ENCODE peak calls at places on chromosomes 3 and 15, in seven cellular contexts. One of them, this sample, is unnamed.

GRCh38 chr15:68054658-68055223 is 626 bp downstream of the PIAS1 start:
- DNase-seq in A172: peak
- DNase-seq in body of pancreas: peak
- DNase-seq in NCI-H1105: peak
- DNase-seq in M059J: peak
- DNase-seq in CD4-positive, CD25-positive, alpha-beta regulatory T cell: peak
- DNase-seq in HTR-8/SVneo: peak
- DNase-seq in this sample: peak

GRCh38 chr15:70466895-70467529 is 296.3 kb downstream of the UACA start:
- DNase-seq in body of pancreas: peak
- DNase-seq in CD4-positive, CD25-positive, alpha-beta regulatory T cell: no peak
- DNase-seq in A172: peak
- DNase-seq in HTR-8/SVneo: peak
- DNase-seq in NCI-H1105: peak
- DNase-seq in M059J: peak
- DNase-seq in this sample: peak

GRCh38 chr3:56547486-56547885 is 9.5 kb upstream of the CCDC66 start:
- DNase-seq in HTR-8/SVneo: no peak
- DNase-seq in body of pancreas: no peak
- DNase-seq in CD4-positive, CD25-positive, alpha-beta regulatory T cell: no peak
- DNase-seq in M059J: no peak
- DNase-seq in A172: no peak
- DNase-seq in NCI-H1105: no peak
- DNase-seq in this sample: no peak

GRCh38 chr15:40754883-40755815 is at the start of gene RMDN3:
- DNase-seq in HTR-8/SVneo: peak
- DNase-seq in M059J: peak
- DNase-seq in NCI-H1105: peak
- DNase-seq in CD4-positive, CD25-positive, alpha-beta regulatory T cell: peak
- DNase-seq in body of pancreas: peak
- DNase-seq in A172: peak
- DNase-seq in this sample: peak

GRCh38 chr15:42605281-42605744 is 29.9 kb downstream of the STARD9 start:
- DNase-seq in HTR-8/SVneo: no peak
- DNase-seq in NCI-H1105: no peak
- DNase-seq in CD4-positive, CD25-positive, alpha-beta regulatory T cell: no peak
- DNase-seq in A172: no peak
- DNase-seq in body of pancreas: no peak
- DNase-seq in M059J: no peak
- DNase-seq in this sample: no peak

GRCh38 chr3:127061641-127062040 is 78.7 kb downstream of the PLXNA1 start:
- DNase-seq in HTR-8/SVneo: no peak
- DNase-seq in NCI-H1105: no peak
- DNase-seq in CD4-positive, CD25-positive, alpha-beta regulatory T cell: no peak
- DNase-seq in A172: no peak
- DNase-seq in M059J: no peak
- DNase-seq in body of pancreas: no peak
- DNase-seq in this sample: no peak

GRCh38 chr3:161038725-161039124 is 66.4 kb downstream of the B3GALNT1 start:
- DNase-seq in body of pancreas: no peak
- DNase-seq in NCI-H1105: no peak
- DNase-seq in HTR-8/SVneo: no peak
- DNase-seq in M059J: peak
- DNase-seq in CD4-positive, CD25-positive, alpha-beta regulatory T cell: no peak
- DNase-seq in A172: peak
- DNase-seq in this sample: no peak

GRCh38 chr3:42520906-42521305 is 18.5 kb downstream of the VIPR1 start:
- DNase-seq in A172: no peak
- DNase-seq in M059J: no peak
- DNase-seq in CD4-positive, CD25-positive, alpha-beta regulatory T cell: no peak
- DNase-seq in HTR-8/SVneo: no peak
- DNase-seq in body of pancreas: no peak
- DNase-seq in NCI-H1105: no peak
- DNase-seq in this sample: no peak

GRCh38 chr15:29636140-29636539 is 186.1 kb downstream of the TJP1 start:
- DNase-seq in body of pancreas: peak
- DNase-seq in HTR-8/SVneo: no peak
- DNase-seq in NCI-H1105: no peak
- DNase-seq in A172: no peak
- DNase-seq in CD4-positive, CD25-positive, alpha-beta regulatory T cell: no peak
- DNase-seq in M059J: no peak
- DNase-seq in this sample: no peak

GRCh38 chr15:72758195-72758594 is 25.4 kb downstream of the ADPGK start:
- DNase-seq in HTR-8/SVneo: peak
- DNase-seq in CD4-positive, CD25-positive, alpha-beta regulatory T cell: no peak
- DNase-seq in body of pancreas: no peak
- DNase-seq in A172: peak
- DNase-seq in NCI-H1105: no peak
- DNase-seq in M059J: peak
- DNase-seq in this sample: peak

GRCh38 chr3:82179291-82179690 is 417.8 kb upstream of the GBE1 start:
- DNase-seq in CD4-positive, CD25-positive, alpha-beta regulatory T cell: no peak
- DNase-seq in NCI-H1105: no peak
- DNase-seq in body of pancreas: no peak
- DNase-seq in HTR-8/SVneo: no peak
- DNase-seq in M059J: no peak
- DNase-seq in A172: no peak
- DNase-seq in this sample: no peak

GRCh38 chr3:98519351-98519750 is 3.4 kb downstream of the CLDND1 start:
- DNase-seq in body of pancreas: no peak
- DNase-seq in HTR-8/SVneo: no peak
- DNase-seq in M059J: no peak
- DNase-seq in NCI-H1105: no peak
- DNase-seq in CD4-positive, CD25-positive, alpha-beta regulatory T cell: no peak
- DNase-seq in A172: no peak
- DNase-seq in this sample: no peak

GRCh38 chr3:47324278-47324865 is 41.6 kb downstream of the KLHL18 start:
- DNase-seq in CD4-positive, CD25-positive, alpha-beta regulatory T cell: peak
- DNase-seq in HTR-8/SVneo: peak
- DNase-seq in A172: peak
- DNase-seq in M059J: peak
- DNase-seq in NCI-H1105: peak
- DNase-seq in body of pancreas: peak
- DNase-seq in this sample: peak

GRCh38 chr15:64895285-64896065 is 16.2 kb upstream of the ANKDD1A start:
- DNase-seq in HTR-8/SVneo: no peak
- DNase-seq in M059J: peak
- DNase-seq in A172: peak
- DNase-seq in body of pancreas: no peak
- DNase-seq in CD4-positive, CD25-positive, alpha-beta regulatory T cell: peak
- DNase-seq in NCI-H1105: no peak
- DNase-seq in this sample: no peak

GRCh38 chr3:119223511-119223910 is 17.2 kb downstream of the B4GALT4 start:
- DNase-seq in NCI-H1105: no peak
- DNase-seq in M059J: no peak
- DNase-seq in A172: no peak
- DNase-seq in CD4-positive, CD25-positive, alpha-beta regulatory T cell: no peak
- DNase-seq in body of pancreas: no peak
- DNase-seq in HTR-8/SVneo: no peak
- DNase-seq in this sample: no peak

GRCh38 chr3:56251343-56251945 is 216.8 kb downstream of the ERC2 start:
- DNase-seq in M059J: peak
- DNase-seq in NCI-H1105: peak
- DNase-seq in body of pancreas: peak
- DNase-seq in CD4-positive, CD25-positive, alpha-beta regulatory T cell: no peak
- DNase-seq in HTR-8/SVneo: peak
- DNase-seq in A172: peak
- DNase-seq in this sample: peak

GRCh38 chr3:156643729-156644389 is 30.5 kb upstream of the TIPARP start:
- DNase-seq in HTR-8/SVneo: no peak
- DNase-seq in CD4-positive, CD25-positive, alpha-beta regulatory T cell: no peak
- DNase-seq in A172: no peak
- DNase-seq in NCI-H1105: no peak
- DNase-seq in M059J: no peak
- DNase-seq in body of pancreas: no peak
- DNase-seq in this sample: no peak

GRCh38 chr15:74383695-74384565 is 16.5 kb upstream of the CYP11A1 start:
- DNase-seq in NCI-H1105: no peak
- DNase-seq in CD4-positive, CD25-positive, alpha-beta regulatory T cell: peak
- DNase-seq in HTR-8/SVneo: no peak
- DNase-seq in M059J: peak
- DNase-seq in body of pancreas: no peak
- DNase-seq in A172: peak
- DNase-seq in this sample: no peak

GRCh38 chr3:96877510-96877909 is 63.1 kb downstream of the EPHA6 start:
- DNase-seq in NCI-H1105: no peak
- DNase-seq in HTR-8/SVneo: no peak
- DNase-seq in M059J: no peak
- DNase-seq in A172: no peak
- DNase-seq in CD4-positive, CD25-positive, alpha-beta regulatory T cell: no peak
- DNase-seq in body of pancreas: no peak
- DNase-seq in this sample: no peak

GRCh38 chr15:89138999-89139612 is 50.9 kb downstream of the ABHD2 start:
- DNase-seq in NCI-H1105: no peak
- DNase-seq in A172: peak
- DNase-seq in CD4-positive, CD25-positive, alpha-beta regulatory T cell: no peak
- DNase-seq in body of pancreas: no peak
- DNase-seq in M059J: peak
- DNase-seq in HTR-8/SVneo: no peak
- DNase-seq in this sample: no peak

GRCh38 chr3:69354948-69355347 is 30.9 kb downstream of the FRMD4B start:
- DNase-seq in body of pancreas: no peak
- DNase-seq in A172: peak
- DNase-seq in HTR-8/SVneo: no peak
- DNase-seq in CD4-positive, CD25-positive, alpha-beta regulatory T cell: no peak
- DNase-seq in NCI-H1105: no peak
- DNase-seq in M059J: peak
- DNase-seq in this sample: no peak

GRCh38 chr3:171457263-171458055 is 2.7 kb downstream of the TNIK start:
- DNase-seq in CD4-positive, CD25-positive, alpha-beta regulatory T cell: no peak
- DNase-seq in M059J: peak
- DNase-seq in A172: no peak
- DNase-seq in NCI-H1105: no peak
- DNase-seq in HTR-8/SVneo: no peak
- DNase-seq in body of pancreas: no peak
- DNase-seq in this sample: no peak

GRCh38 chr3:24128195-24129005 is 183.3 kb downstream of the NR1D2 start:
- DNase-seq in body of pancreas: no peak
- DNase-seq in HTR-8/SVneo: peak
- DNase-seq in A172: no peak
- DNase-seq in CD4-positive, CD25-positive, alpha-beta regulatory T cell: no peak
- DNase-seq in M059J: peak
- DNase-seq in NCI-H1105: peak
- DNase-seq in this sample: no peak

GRCh38 chr3:47009225-47010049 is 30.0 kb downstream of the NBEAL2 start:
- DNase-seq in M059J: peak
- DNase-seq in HTR-8/SVneo: no peak
- DNase-seq in body of pancreas: peak
- DNase-seq in NCI-H1105: peak
- DNase-seq in A172: no peak
- DNase-seq in CD4-positive, CD25-positive, alpha-beta regulatory T cell: peak
- DNase-seq in this sample: no peak

This sample was measured in H54.